ENCODE peak calls at places on chromosomes 16 and 17, in ten cellular contexts. D is Calu3, B is transverse colon, F is glutamatergic neuron, Y is ovary, C is GM06990, T is adrenal gland, V is thoracic aorta, P is osteoblast, X is mucosa of descending colon. R is an unnamed sample.

GRCh38 chr17:46178550-46179198 is 14.6 kb downstream of the KANSL1 start:
- DNase-seq in P (peak; percentile 78), C (no peak), B (no peak), T (no peak), V (no peak), D (no peak), X (no peak), F (no peak), Y (no peak), R (no peak)

GRCh38 chr16:81232740-81233367 is 5.6 kb upstream of the BCO1 start:
- DNase-seq in F (no peak), X (no peak), C (no peak), P (no peak), B (no peak), Y (no peak), D (no peak), T (no peak), V (no peak), R (no peak)

GRCh38 chr17:65975878-65976277 is 216.1 kb downstream of the CEP112 start:
- DNase-seq in B (no peak), P (no peak), D (no peak), Y (no peak), F (no peak), T (no peak), X (peak; percentile 19), C (no peak), V (no peak), R (no peak)

GRCh38 chr16:67248401-67249177 is at the start of gene SLC9A5:
- DNase-seq in P (peak; percentile 91), T (no peak), Y (no peak), X (no peak), B (no peak), D (peak; percentile 48), V (no peak), C (peak; percentile 69), F (peak; percentile 46), R (no peak)

GRCh38 chr17:42111901-42112551 is 488 bp downstream of the DHX58 start:
- DNase-seq in Y (peak; percentile 51), V (no peak), D (peak; percentile 54), X (peak; percentile 63), P (peak; percentile 98), F (no peak), B (peak; percentile 57), C (no peak), T (peak; percentile 49), R (no peak)

GRCh38 chr17:336110-337021 is 16.2 kb downstream of the RPH3AL start:
- DNase-seq in F (no peak), V (no peak), T (peak; percentile 78), B (peak; percentile 72), C (no peak), X (peak; percentile 70), P (peak; percentile 73), D (no peak), Y (peak; percentile 88), R (no peak)

GRCh38 chr16:57759131-57759530 is 23.6 kb downstream of the KATNB1 start:
- DNase-seq in V (no peak), D (no peak), C (no peak), Y (no peak), F (no peak), X (no peak), P (no peak), T (no peak), B (no peak), R (no peak)

GRCh38 chr16:9048302-9048700 is 43.1 kb upstream of the HAPSTR1 start:
- DNase-seq in F (no peak), T (no peak), C (no peak), D (no peak), Y (no peak), P (no peak), V (no peak), X (no peak), B (no peak), R (no peak)

GRCh38 chr17:8890671-8891070 is 23.2 kb upstream of the PIK3R6 start:
- DNase-seq in D (no peak), T (no peak), Y (no peak), C (no peak), X (no peak), F (no peak), V (no peak), P (no peak), B (no peak), R (no peak)

GRCh38 chr17:17849863-17850373 is 13.1 kb upstream of the SREBF1 start:
- DNase-seq in P (peak; percentile 91), X (peak; percentile 56), C (peak; percentile 55), V (no peak), T (no peak), D (no peak), F (no peak), Y (peak; percentile 79), B (peak; percentile 55), R (no peak)

GRCh38 chr16:88497561-88498420 is 44.7 kb downstream of the ZFPM1 start:
- DNase-seq in Y (no peak), X (no peak), F (no peak), V (no peak), T (no peak), P (no peak), D (no peak), C (no peak), B (no peak), R (no peak)

GRCh38 chr17:16135461-16135860 is 79.9 kb downstream of the NCOR1 start:
- DNase-seq in V (no peak), D (no peak), C (no peak), F (no peak), B (no peak), Y (no peak), X (no peak), P (no peak), T (no peak), R (no peak)

GRCh38 chr17:66730497-66730923 is 104.4 kb upstream of the CACNG5 start:
- DNase-seq in C (no peak), V (no peak), P (no peak), B (no peak), X (no peak), Y (no peak), D (no peak), T (no peak), F (no peak), R (no peak)

GRCh38 chr17:68197997-68198930 is 49.6 kb upstream of the AMZ2 start:
- DNase-seq in D (peak; percentile 77), T (no peak), X (peak; percentile 35), B (no peak), C (no peak), P (peak; percentile 86), F (no peak), Y (no peak), V (no peak), R (no peak)

DNA sequence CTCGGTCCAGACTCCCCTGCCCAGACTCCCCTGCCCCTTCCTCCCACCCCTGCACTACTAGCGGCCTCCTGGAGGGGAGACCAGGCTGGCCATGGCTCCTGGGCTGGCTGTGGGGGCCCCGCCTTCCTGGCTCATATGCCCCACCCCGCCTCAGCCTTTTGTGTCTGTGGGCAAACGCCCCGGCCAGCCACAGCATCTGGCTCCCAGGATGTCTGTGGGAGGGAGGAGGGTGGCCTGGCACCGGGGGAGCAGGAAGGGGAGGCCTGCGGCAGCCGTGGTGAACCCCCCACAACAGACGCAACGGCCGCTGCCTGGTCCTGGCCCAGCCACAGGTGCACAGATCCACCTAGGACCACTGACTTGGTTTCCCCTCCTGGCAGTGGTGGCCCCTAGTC is 32.9 kb downstream of the BAHCC1 start:
- DNase-seq in B (peak; percentile 52), D (peak; percentile 44), V (peak; percentile 57), T (no peak), F (no peak), Y (no peak), P (no peak), X (peak; percentile 45), C (no peak), R (no peak)
- TF ChIP-seq CTCF in B (no peak), D (no peak), V (peak; percentile 50), T (no peak), F (no peak), Y (no peak), P (no peak), X (no peak), C (no peak), R (no peak)

DNA sequence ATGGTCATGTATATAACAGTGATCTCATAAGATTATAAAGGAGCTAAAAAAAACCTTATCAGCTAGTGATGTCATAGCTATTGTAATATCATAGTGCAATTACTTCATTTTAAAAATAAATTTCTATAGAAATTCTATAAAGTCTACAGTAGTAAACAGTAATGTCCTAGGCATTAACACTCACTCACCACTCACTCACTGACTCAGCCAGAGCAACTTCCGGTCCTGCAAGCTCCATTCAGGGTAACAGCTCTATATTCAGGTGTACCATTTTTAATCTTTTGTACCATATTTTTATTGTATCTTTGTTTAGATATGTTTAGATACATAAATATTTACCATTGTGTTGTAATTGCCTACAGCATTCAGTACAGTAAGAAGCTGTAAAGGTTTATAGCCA is 524.4 kb upstream of the CDH5 start:
- DNase-seq in P (no peak), F (no peak), B (no peak), Y (no peak), X (no peak), C (no peak), T (no peak), D (no peak), V (no peak), R (no peak)
- TF ChIP-seq CTCF in P (no peak), F (no peak), B (no peak), Y (no peak), X (no peak), C (no peak), T (no peak), D (no peak), V (no peak), R (no peak)

GRCh38 chr16:48271728-48272127 is 24.4 kb upstream of the ABCC11 start:
- DNase-seq in P (no peak), F (no peak), X (no peak), C (no peak), T (no peak), D (no peak), Y (no peak), V (no peak), B (no peak), R (no peak)
- TF ChIP-seq CTCF in P (peak; percentile 50), F (no peak), X (no peak), C (no peak), T (no peak), D (no peak), Y (no peak), V (peak; percentile 20), B (no peak), R (no peak)

GRCh38 chr16:25106567-25107465 is 4.7 kb upstream of the LCMT1 start:
- DNase-seq in T (peak; percentile 98), B (peak; percentile 96), V (peak; percentile 82), X (peak; percentile 97), D (peak; percentile 94), C (peak; percentile 87), F (peak; percentile 97), P (peak; percentile 98), Y (peak; percentile 91), R (no peak)

GRCh38 chr16:25107466-25107792 is 4.1 kb upstream of the LCMT1 start:
- DNase-seq in Y (no peak), D (no peak), T (no peak), V (no peak), F (no peak), C (no peak), X (no peak), B (no peak), P (no peak), R (no peak)

GRCh38 chr16:25109643-25110042 is 1.9 kb upstream of the LCMT1 start:
- DNase-seq in P (peak; percentile 90), F (no peak), V (no peak), C (no peak), Y (no peak), T (peak; percentile 91), B (peak; percentile 81), D (peak; percentile 67), X (peak; percentile 86), R (no peak)

GRCh38 chr16:25110392-25110947 is 1.1 kb upstream of the LCMT1 start:
- DNase-seq in X (no peak), Y (no peak), T (no peak), C (no peak), P (no peak), D (no peak), F (no peak), V (no peak), B (peak; percentile 24), R (no peak)

GRCh38 chr16:25108054-25108453 is 3.5 kb upstream of the LCMT1 start:
- DNase-seq in X (no peak), C (peak; percentile 46), F (no peak), V (no peak), B (peak; percentile 17), T (no peak), P (no peak), Y (no peak), D (peak; percentile 45), R (no peak)
- TF ChIP-seq CTCF in X (no peak), C (peak; percentile 43), F (no peak), V (no peak), B (no peak), T (no peak), P (no peak), Y (no peak), D (no peak), R (peak; percentile 51)